ENCODE peak calls at places on chromosomes 16 and 17, in six cellular contexts. R is pancreas, O is fibroblast of lung, W is mesendoderm, Q is lower lobe of right lung, M is ovary. N is an unnamed sample.
A peak's percentile ranks its signal among the peaks of the same experiment; 100 is the strongest.

GRCh38 chr17:81898029-81898866 is 3.8 kb upstream of the NPB start:
- DNase-seq in W (peak; percentile 47), O (peak; percentile 94), R (no peak), M (no peak), Q (no peak), N (no peak)

GRCh38 chr16:50627419-50627818 is 53.7 kb downstream of the SNX20 start:
- DNase-seq in R (no peak), Q (no peak), W (peak; percentile 44), O (peak; percentile 37), M (peak; percentile 88), N (peak; percentile 84)

GRCh38 chr16:188674-189073 is 8.4 kb downstream of the HBQ1 start:
- DNase-seq in Q (no peak), W (peak; percentile 46), O (no peak), M (no peak), R (no peak), N (no peak)

GRCh38 chr17:64938925-64939474 is 19.7 kb upstream of the LRRC37A3 start:
- DNase-seq in R (no peak), W (peak; percentile 75), Q (peak; percentile 80), O (no peak), M (no peak), N (no peak)

GRCh38 chr17:39054111-39054645 is 87.0 kb upstream of the FBXO47 start:
- DNase-seq in R (no peak), Q (no peak), W (no peak), O (peak; percentile 45), M (no peak), N (no peak)

GRCh38 chr16:50268352-50268751 is 2.0 kb downstream of the ADCY7 start:
- DNase-seq in M (no peak), O (no peak), W (no peak), Q (no peak), R (no peak), N (no peak)

GRCh38 chr17:48549909-48550308 is 5.0 kb upstream of the HOXB2 start:
- DNase-seq in W (no peak), R (no peak), M (no peak), Q (no peak), O (peak; percentile 76), N (no peak)

GRCh38 chr17:45111838-45112237 is 20.5 kb downstream of the PLCD3 start:
- DNase-seq in W (no peak), M (no peak), O (no peak), Q (no peak), R (no peak), N (no peak)

GRCh38 chr17:77354420-77354720 is 213.6 kb downstream of the SEC14L1 start:
- DNase-seq in M (no peak), O (no peak), R (peak; percentile 65), Q (no peak), W (no peak), N (no peak)

GRCh38 chr16:2388875-2389433 is 40.3 kb upstream of the CCNF start:
- DNase-seq in O (peak; percentile 84), R (peak; percentile 95), Q (no peak), W (no peak), M (no peak), N (no peak)

GRCh38 chr17:21352221-21352980 is 23.8 kb upstream of the KCNJ12 start:
- DNase-seq in R (peak; percentile 32), W (no peak), M (no peak), O (no peak), Q (peak; percentile 23), N (no peak)

GRCh38 chr17:82943751-82944150 is 103.9 kb upstream of the ZNF750 start:
- DNase-seq in O (no peak), W (no peak), M (no peak), Q (peak; percentile 17), R (peak; percentile 24), N (no peak)

GRCh38 chr16:19883296-19883951 is 1.2 kb downstream of the GPRC5B start:
- DNase-seq in W (peak; percentile 93), R (peak; percentile 80), O (peak; percentile 25), M (peak; percentile 59), Q (no peak), N (peak; percentile 31)

GRCh38 chr17:16288860-16289571 is 64.3 kb downstream of the CENPV start:
- DNase-seq in Q (no peak), W (peak; percentile 57), O (no peak), R (no peak), M (no peak), N (no peak)

GRCh38 chr16:88830250-88830649 is 18.5 kb upstream of the APRT start:
- DNase-seq in M (peak; percentile 62), O (no peak), R (no peak), Q (no peak), W (no peak), N (no peak)

GRCh38 chr17:27668488-27668823 is 37.5 kb downstream of the LGALS9 start:
- DNase-seq in R (no peak), Q (no peak), M (no peak), O (no peak), W (no peak), N (no peak)

GRCh38 chr16:51971184-51971583 is 575.8 kb downstream of the TOX3 start:
- DNase-seq in M (no peak), O (no peak), R (no peak), W (peak; percentile 42), Q (no peak), N (no peak)

GRCh38 chr17:45288825-45289224 is 26.9 kb upstream of the SPATA32 start:
- DNase-seq in M (no peak), W (no peak), R (no peak), Q (no peak), O (peak; percentile 36), N (peak; percentile 56)

GRCh38 chr16:30113031-30113710 is at the start of gene GDPD3:
- DNase-seq in W (no peak), Q (no peak), R (peak; percentile 78), M (no peak), O (no peak), N (no peak)

GRCh38 chr17:8141741-8142140 is 10.5 kb downstream of the PER1 start:
- DNase-seq in R (peak; percentile 64), Q (peak; percentile 48), M (peak; percentile 25), O (no peak), W (no peak), N (no peak)

GRCh38 chr17:38578229-38578628 is 27.5 kb downstream of the SRCIN1 start:
- DNase-seq in Q (no peak), M (no peak), O (no peak), R (no peak), W (peak; percentile 91), N (no peak)

GRCh38 chr16:11679941-11680911 is 12.0 kb downstream of the SNN start:
- DNase-seq in Q (no peak), R (no peak), W (no peak), O (no peak), M (no peak), N (no peak)

GRCh38 chr16:11682655-11683096 is 14.4 kb downstream of the SNN start:
- DNase-seq in R (no peak), W (no peak), O (peak; percentile 98), M (no peak), Q (no peak), N (no peak)

GRCh38 chr16:11683140-11683539 is 14.9 kb downstream of the SNN start:
- DNase-seq in O (no peak), R (no peak), W (no peak), Q (no peak), M (no peak), N (no peak)

GRCh38 chr16:11681526-11681925 is 13.3 kb downstream of the SNN start:
- DNase-seq in O (no peak), Q (no peak), M (no peak), R (no peak), W (no peak), N (no peak)

DNA sequence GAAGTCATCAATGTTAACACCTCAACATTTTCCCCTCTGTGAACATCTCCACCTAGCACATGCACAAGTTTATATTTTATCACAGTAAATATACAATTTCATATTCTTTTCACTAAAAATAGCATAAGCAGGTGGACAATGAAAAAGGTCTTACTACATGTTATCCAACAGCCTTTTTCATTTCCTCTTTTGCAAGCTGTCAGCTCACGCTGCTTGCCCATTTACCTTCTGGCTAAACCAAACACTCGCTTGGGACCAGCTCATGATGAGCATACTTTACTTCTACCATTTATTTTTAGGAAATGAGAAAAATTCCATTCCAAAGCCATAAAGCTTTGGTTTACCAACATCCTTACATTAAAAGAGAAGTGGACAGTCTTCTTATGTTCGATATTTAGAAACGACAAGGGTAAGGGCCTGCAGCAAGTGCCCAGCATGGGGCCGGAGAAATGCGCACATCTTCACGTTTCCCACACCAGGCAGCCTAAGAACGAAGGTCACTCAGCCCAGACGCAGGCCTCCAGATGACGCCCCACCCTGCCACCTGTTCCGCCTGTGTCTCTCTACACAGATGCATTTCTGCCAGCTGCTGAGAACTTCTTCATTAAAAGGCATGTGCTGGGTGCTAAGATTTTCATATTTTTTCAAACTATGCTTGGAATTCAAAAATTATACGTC is 13.9 kb downstream of the SNN start:
- DNase-seq in Q (no peak), W (no peak), O (no peak), R (no peak), M (no peak), N (no peak)
- H3K4me1 ChIP-seq in Q (peaks cover 44% of the 10 kb centered on the region), W (no peaks in the 10 kb centered on the region), O (peaks cover 33% of the 10 kb centered on the region), R (no peaks in the 10 kb centered on the region), M (peaks cover 2% of the 10 kb centered on the region), N (peaks cover 3% of the 10 kb centered on the region)

DNA sequence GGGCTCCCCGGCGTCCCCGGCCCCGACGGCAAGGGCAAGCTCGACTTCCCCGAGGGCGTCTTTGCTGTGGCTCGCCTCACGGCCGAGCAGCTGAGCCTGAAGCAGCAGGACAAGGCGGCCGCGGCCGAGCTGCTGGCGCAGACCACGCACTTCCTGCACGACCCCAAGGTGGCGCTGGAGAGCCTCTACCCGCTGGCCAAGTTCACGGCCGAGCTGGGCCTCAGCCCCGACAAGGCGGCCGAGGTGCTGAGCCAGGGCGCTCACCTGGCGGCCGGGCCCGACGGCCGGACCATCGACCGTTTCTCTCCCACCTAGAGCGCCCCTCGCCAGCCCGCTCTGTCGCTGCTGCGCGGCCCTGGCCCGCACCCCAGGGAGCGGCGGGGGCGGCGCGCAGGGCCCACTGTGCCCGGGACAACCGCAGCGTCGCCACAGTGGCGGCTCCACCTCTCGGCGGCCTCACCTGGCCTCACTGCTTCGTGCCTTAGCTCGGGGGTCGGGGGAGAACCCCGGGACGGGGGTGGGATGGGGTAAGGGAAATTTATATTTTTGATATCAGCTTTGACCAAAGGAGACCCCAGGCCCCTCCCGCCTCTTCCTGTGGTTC is 3.7 kb downstream of the HIC1 start:
- DNase-seq in O (peak; percentile 67), R (peak; percentile 91), Q (peak; percentile 91), W (peak; percentile 82), M (peak; percentile 77), N (peak; percentile 75)
- H3K27ac ChIP-seq in O (peak overlapping the region; percentile 84), R (no peak overlapping the region), Q (peak overlapping the region; percentile 87), W (no peak overlapping the region), M (peak overlapping the region; percentile 98), N (peak overlapping the region; percentile 99)

DNA sequence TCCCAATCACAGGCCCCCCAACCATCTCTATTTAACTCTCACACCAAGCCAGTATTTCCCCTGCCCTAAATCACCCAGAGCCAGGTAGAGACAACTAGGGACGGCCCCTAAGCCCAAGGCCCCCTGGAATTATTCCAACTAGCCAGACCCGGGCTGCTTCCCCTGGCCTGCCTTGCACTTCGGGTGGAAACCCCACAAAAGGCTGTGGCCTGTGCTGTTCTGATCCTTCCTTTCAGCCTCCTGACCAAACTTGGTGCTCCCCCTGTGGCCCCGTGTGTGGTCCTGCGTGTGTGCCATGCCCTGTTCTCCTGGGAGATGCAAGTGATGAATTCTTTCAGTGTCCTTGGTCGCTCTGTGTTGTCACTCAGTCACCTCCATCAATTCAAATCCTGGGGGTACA is 14.9 kb downstream of the CCL17 start:
- DNase-seq in W (peak; percentile 34), M (no peak), O (no peak), R (peak; percentile 46), Q (no peak), N (no peak)
- H3K36me3 ChIP-seq in W (no peaks in the 10 kb centered on the region), M (no peaks in the 10 kb centered on the region), O (no peaks in the 10 kb centered on the region), R (no peaks in the 10 kb centered on the region), Q (no peaks in the 10 kb centered on the region), N (no peaks in the 10 kb centered on the region)

GRCh38 chr16:9351440-9351839 is 260.0 kb downstream of the HAPSTR1 start:
- DNase-seq in M (no peak), W (no peak), Q (no peak), O (no peak), R (peak; percentile 95), N (no peak)
- H3K4me1 ChIP-seq in M (no peaks in the 10 kb centered on the region), W (no peaks in the 10 kb centered on the region), Q (no peaks in the 10 kb centered on the region), O (no peaks in the 10 kb centered on the region), R (peaks cover 5% of the 10 kb centered on the region), N (no peaks in the 10 kb centered on the region)